ENCODE peak calls at places on chromosomes 4 and X, in four cellular contexts. Y, W, R and S are unnamed samples. For H3K4me1, the result is how much of the 10 kb centered on the place peaks cover.

GRCh38 chrX:38578152-38578551 is 16.8 kb downstream of the TSPAN7 start:
- DNase-seq in R (no peak), Y (no peak), W (no peak), S (no peak)

GRCh38 chrX:78946178-78946896 is 1.1 kb downstream of the P2RY10 start:
- DNase-seq in Y (no peak), W (no peak), R (no peak), S (no peak)

GRCh38 chrX:15437724-15438123 is 53.5 kb upstream of the VEGFD start:
- DNase-seq in W (no peak), R (peak), Y (no peak), S (no peak)

GRCh38 chrX:146154191-146154590 is 336.6 kb downstream of the SLITRK2 start:
- DNase-seq in W (no peak), Y (no peak), R (peak), S (no peak)

GRCh38 chr4:6022607-6023288 is 4.5 kb upstream of the C4orf50 start:
- DNase-seq in Y (no peak), W (no peak), R (no peak), S (no peak)

GRCh38 chrX:96576358-96576757 is 108.3 kb upstream of the DIAPH2 start:
- DNase-seq in Y (no peak), R (no peak), W (no peak), S (no peak)

GRCh38 chr4:74157116-74157742 is 689 bp upstream of the MTHFD2L start:
- DNase-seq in R (no peak), W (no peak), Y (no peak), S (no peak)

GRCh38 chr4:29081230-29081955 is 1638.8 kb upstream of the PCDH7 start:
- DNase-seq in R (no peak), W (no peak), Y (peak), S (no peak)

GRCh38 chr4:151458148-151458547 is 49.2 kb downstream of the FHIP1A start:
- DNase-seq in Y (no peak), R (no peak), W (no peak), S (no peak)

GRCh38 chr4:7759221-7759620 is 180.4 kb downstream of the AFAP1 start:
- DNase-seq in R (no peak), Y (no peak), W (no peak), S (no peak)

GRCh38 chr4:95529941-95530340 is 18.8 kb downstream of the UNC5C start:
- DNase-seq in Y (no peak), R (no peak), W (no peak), S (no peak)

GRCh38 chrX:17376381-17377046 is 1.5 kb downstream of the NHS start:
- DNase-seq in W (peak), R (no peak), Y (no peak), S (peak)

GRCh38 chr4:143294310-143294709 is 42.4 kb upstream of the GAB1 start:
- DNase-seq in R (peak), W (peak), Y (no peak), S (peak)

GRCh38 chrX:119692241-119693031 is 532 bp downstream of the SEPTIN6 start:
- DNase-seq in R (peak), Y (no peak), W (peak), S (no peak)

GRCh38 chrX:3227526-3227925 is 118.9 kb downstream of the MXRA5 start:
- DNase-seq in R (no peak), Y (no peak), W (no peak), S (no peak)

GRCh38 chrX:50471390-50471789 is 765 bp upstream of the DGKK start:
- DNase-seq in Y (no peak), W (no peak), R (no peak), S (no peak)

GRCh38 chr4:105909699-105910340 is 14.5 kb downstream of the NPNT start:
- DNase-seq in R (no peak), Y (peak), W (no peak), S (no peak)

GRCh38 chr4:28723371-28723770 is 1862.7 kb downstream of the STIM2 start:
- DNase-seq in Y (no peak), W (no peak), R (no peak), S (no peak)

GRCh38 chrX:150508461-150509367 is 59.7 kb upstream of the MTM1 start:
- DNase-seq in Y (no peak), R (peak), W (peak), S (peak)

GRCh38 chr4:113540859-113541258 is 220.7 kb downstream of the CAMK2D start:
- DNase-seq in W (no peak), Y (peak), R (no peak), S (no peak)

GRCh38 chr4:188127157-188127874 is 11.9 kb upstream of the TRIML1 start:
- DNase-seq in W (no peak), R (no peak), Y (peak), S (no peak)

GRCh38 chr4:151184523-151185458 is 85.4 kb downstream of the RPS3A start:
- DNase-seq in R (no peak), W (no peak), Y (peak), S (no peak)

GRCh38 chr4:20645231-20645630 is 55.0 kb upstream of the PACRGL start:
- DNase-seq in W (no peak), Y (no peak), R (no peak), S (no peak)

GRCh38 chr4:134408897-134409296 is 207.3 kb upstream of the PABPC4L start:
- DNase-seq in R (no peak), W (no peak), Y (no peak), S (no peak)

GRCh38 chrX:149630681-149631292 is 805 bp downstream of the TMEM185A start:
- DNase-seq in Y (no peak), R (no peak), W (no peak), S (no peak)

GRCh38 chr4:38717604-38718003 is 53.6 kb downstream of the KLF3 start:
- DNase-seq in R (no peak), Y (no peak), W (no peak), S (no peak)

GRCh38 chr4:110533940-110534339 is 58.0 kb downstream of the ENPEP start:
- DNase-seq in R (no peak), Y (peak), W (no peak), S (no peak)

GRCh38 chrX:123085311-123085940 is 98.7 kb upstream of the GRIA3 start:
- DNase-seq in R (no peak), W (no peak), Y (no peak), S (no peak)

GRCh38 chr4:53088132-53088531 is 226.0 kb downstream of the RASL11B start:
- DNase-seq in Y (no peak), R (no peak), W (no peak), S (no peak)

GRCh38 chrX:69014200-69014599 is 151.1 kb downstream of the PJA1 start:
- DNase-seq in Y (no peak), R (no peak), W (no peak), S (no peak)

GRCh38 chr4:72302981-72303704 is 265.9 kb downstream of the ADAMTS3 start:
- DNase-seq in Y (peak), R (peak), W (no peak), S (peak)

GRCh38 chr4:120725639-120726585 is 196.6 kb downstream of the PRDM5 start:
- DNase-seq in W (no peak), Y (no peak), R (no peak), S (no peak)

GRCh38 chrX:92209936-92210335 is 430.8 kb downstream of the PCDH11X start:
- DNase-seq in R (no peak), Y (no peak), W (no peak), S (no peak)

GRCh38 chr4:65668201-65669007 is 1.9 kb downstream of the EPHA5 start:
- DNase-seq in W (peak), Y (no peak), R (no peak), S (no peak)

GRCh38 chrX:17553451-17553850 is 178.5 kb downstream of the NHS start:
- DNase-seq in W (no peak), R (no peak), Y (no peak), S (no peak)

GRCh38 chrX:86696951-86697350 is 548.7 kb downstream of the DACH2 start:
- DNase-seq in R (no peak), W (no peak), Y (no peak), S (no peak)

GRCh38 chrX:86121916-86122315 is 26.3 kb upstream of the DACH2 start:
- DNase-seq in R (no peak), Y (no peak), W (no peak), S (no peak)

GRCh38 chrX:130704053-130705038 is 198.7 kb downstream of the ENOX2 start:
- DNase-seq in R (no peak), Y (no peak), W (no peak), S (no peak)

GRCh38 chr4:146949559-146949958 is 3.9 kb upstream of the TTC29 start:
- DNase-seq in W (no peak), Y (no peak), R (no peak), S (no peak)

GRCh38 chr4:146943691-146944375 is 1.8 kb downstream of the TTC29 start:
- DNase-seq in W (no peak), Y (no peak), R (no peak), S (no peak)

DNA sequence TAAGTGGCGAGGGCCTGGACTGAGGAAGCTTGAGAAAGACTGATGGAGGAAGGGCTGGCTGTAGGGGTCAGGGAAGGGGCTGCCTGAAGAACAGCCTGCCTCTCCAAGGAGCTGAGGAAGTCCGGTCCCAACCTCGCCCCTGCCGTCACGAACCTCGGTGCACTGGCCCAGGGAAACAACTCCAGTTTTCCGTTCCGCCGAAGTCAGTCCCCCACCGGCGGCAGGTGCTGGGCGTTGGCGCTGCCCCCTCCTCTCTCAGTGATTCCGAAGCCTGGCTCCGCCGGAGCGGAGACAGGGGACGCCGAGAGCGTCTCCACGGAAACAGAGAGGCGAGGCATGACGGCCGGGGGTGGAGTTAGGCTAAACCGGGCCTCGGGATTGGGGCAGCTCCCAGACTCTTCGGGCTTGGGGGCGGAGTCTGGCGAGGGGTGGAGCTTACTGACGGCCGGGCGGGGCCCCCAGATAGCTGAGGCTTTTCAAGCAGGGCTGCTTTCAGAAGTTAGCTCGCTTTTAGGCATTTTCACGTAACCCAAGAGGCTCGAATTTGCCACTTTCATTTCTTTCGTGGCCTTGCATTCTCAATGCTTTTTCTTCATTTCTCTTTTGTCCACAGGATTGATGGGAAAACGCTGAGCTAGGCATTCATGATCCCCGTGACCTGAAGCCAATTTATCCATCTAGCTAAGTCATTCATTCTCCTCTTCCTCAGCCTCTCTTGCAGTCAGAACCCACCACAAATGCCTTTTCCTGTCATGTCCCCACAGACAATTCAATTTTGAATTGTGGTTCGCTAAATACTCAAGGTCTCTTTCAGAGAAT is at the start of gene TTC29:
- DNase-seq in W (peak), R (peak), Y (peak), S (peak)
- H3K4me3 ChIP-seq in W (peak), R (peak), Y (no peak), S (peak)

DNA sequence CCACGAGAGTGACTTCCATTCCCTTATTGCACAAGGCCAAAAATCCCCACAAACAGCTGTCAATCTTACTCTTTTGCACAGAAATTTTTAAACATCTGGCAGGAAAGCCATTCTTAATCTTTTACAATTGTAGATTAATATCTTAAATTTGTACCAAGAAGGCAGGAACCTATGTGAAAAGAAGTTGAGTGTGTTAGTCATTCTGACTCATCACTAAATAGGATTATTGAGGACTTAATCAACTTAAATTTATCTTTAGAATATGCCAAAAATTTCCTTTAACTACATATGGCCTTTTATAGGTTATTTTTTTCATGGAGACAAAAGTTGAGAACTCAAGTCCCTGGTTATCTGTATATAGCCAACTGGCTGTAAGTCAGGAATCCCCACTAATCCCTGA is 49.0 kb upstream of the VEGFC start:
- DNase-seq in Y (no peak), W (no peak), R (no peak), S (no peak)
- H3K4me1 ChIP-seq in Y (under half), W (under half), R (under half), S (under half)

DNA sequence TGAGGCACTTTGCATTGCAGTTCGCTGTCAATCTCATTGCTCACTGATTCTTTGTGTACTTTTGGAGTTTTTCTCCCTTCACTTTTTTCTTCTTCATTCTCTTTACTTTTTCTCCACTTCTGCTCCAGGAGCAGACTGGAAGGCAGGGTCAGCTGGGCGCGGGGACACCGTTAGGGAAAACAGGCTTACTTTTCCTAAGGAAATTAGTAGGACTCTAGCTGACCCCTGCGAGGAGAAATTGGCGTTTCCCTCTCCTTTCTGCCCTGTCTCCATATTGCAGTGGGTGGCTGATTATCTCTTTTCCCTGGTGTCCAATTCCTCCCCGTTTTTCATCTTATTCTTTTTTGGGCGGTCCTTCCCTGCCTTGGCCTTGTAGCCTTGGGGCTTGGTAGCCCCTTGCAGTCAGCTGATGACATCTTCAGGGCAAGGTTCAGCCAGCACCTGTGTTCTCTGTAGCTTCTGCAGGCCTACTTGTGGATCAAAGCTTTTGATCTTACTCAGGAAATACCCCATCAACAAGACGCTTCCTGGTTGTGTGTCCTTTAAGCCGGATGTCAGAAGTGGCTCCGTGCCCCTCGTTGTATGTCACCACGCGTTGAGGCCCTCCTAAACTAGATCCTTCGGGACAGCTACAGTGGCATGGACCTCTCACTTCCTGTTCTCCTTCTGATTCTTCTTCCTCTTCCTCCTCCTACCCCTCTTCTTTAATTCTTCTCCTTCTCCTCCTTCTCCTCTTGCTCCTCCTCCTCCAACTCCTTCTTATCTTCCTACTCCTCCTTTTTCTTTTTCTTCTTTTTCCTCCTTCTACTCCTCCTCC is 36.1 kb downstream of the NBDY start:
- DNase-seq in Y (no peak), R (no peak), W (peak), S (no peak)
- TF ChIP-seq POLR2A in Y (no peak), R (no peak), W (no peak), S (no peak)

DNA sequence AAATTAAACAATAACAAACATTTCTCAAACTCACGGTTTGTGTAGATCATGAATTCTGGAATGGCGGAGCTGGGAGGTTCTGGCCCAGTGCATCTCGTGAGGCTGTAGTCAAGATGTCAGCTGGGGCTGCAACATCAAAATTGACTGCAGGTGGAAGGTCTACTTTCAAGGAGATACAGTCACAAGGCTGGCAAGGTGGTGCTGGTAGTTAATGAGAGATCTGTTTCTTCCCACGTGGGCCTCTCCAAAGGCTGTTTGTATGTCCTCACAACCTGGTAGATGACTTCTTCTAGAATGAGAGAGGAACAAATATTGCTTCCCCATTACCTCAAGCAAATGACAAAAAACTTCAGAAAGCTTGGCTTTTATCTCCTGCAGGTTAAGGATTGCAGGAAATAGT is 8.0 kb upstream of the PRDX4 start:
- DNase-seq in R (no peak), Y (no peak), W (no peak), S (no peak)
- H3K4me3 ChIP-seq in R (no peak), Y (no peak), W (no peak), S (no peak)

DNA sequence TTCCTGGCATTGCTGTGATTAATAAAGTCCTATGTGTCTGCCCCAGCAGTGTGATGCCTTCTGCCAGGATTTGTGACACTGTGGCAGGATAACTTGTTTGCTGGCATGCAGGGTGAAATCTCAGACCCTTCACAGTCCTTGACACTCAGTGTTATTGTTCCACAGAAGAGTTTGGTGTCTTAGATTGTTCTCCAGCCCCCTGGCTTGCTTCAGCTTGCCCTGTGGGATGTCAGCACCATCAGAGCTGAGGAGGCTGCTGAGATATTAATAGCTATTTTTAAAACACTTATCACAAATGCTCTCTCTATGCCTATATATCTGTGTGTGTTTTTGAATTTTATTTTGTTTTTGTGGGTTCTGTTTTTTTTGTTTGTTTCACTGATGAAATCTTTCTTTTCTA is 136.9 kb downstream of the TSPAN5 start:
- DNase-seq in W (no peak), R (no peak), Y (no peak), S (no peak)
- H3K4me1 ChIP-seq in W (under half), R (under half), Y (half or more), S (under half)

GRCh38 chr4:57109847-57110634 is at the start of gene IGFBP7:
- DNase-seq in R (peak), Y (no peak), W (peak), S (peak)
- TF ChIP-seq POLR2A in R (peak), Y (no peak), W (no peak), S (peak)